ENCODE peak calls at places on chromosomes 5 and 9, in six cellular contexts. P is spleen; W is fibroblast of gingiva; Y is NCI-H345; L is A549; U is stimulated activated naive CD8-positive, alpha-beta T cell treated with anti-CD3 and anti-CD28 coated beads, Interleukin-15, Interleukin-2, amounts not matched to agents 100 U/mL and 50 U/mL, for 24 hours. G is an unnamed sample.

GRCh38 chr5:17094830-17095229 is 122.6 kb upstream of the BASP1 start:
- DNase-seq in U (no peak), P (no peak), W (peak), L (no peak), Y (peak), G (no peak)

GRCh38 chr5:67089200-67089725 is 107.3 kb downstream of the CD180 start:
- DNase-seq in W (peak), U (no peak), P (no peak), L (no peak), Y (no peak), G (no peak)

GRCh38 chr9:75101004-75101601 is 12.8 kb downstream of the OSTF1 start:
- DNase-seq in L (no peak), P (no peak), U (no peak), Y (no peak), W (no peak), G (no peak)

GRCh38 chr9:134629061-134629585 is 12.5 kb upstream of the COL5A1 start:
- DNase-seq in L (no peak), P (peak), W (no peak), Y (no peak), U (no peak), G (no peak)

GRCh38 chr5:148794729-148795590 is 31.5 kb upstream of the ADRB2 start:
- DNase-seq in Y (no peak), W (peak), P (no peak), U (no peak), L (no peak), G (no peak)

GRCh38 chr5:159099049-159099760 is 511 bp downstream of the EBF1 start:
- DNase-seq in U (peak), L (peak), Y (peak), W (peak), P (peak), G (peak)

GRCh38 chr5:160369990-160370712 is at the start of gene C1QTNF2:
- DNase-seq in U (peak), P (peak), Y (peak), L (peak), W (peak), G (no peak)

GRCh38 chr9:98567540-98568233 is 141.0 kb downstream of the GABBR2 start:
- DNase-seq in L (no peak), W (no peak), U (no peak), P (no peak), Y (no peak), G (no peak)

GRCh38 chr5:34535433-34535832 is 120.7 kb upstream of the RAI14 start:
- DNase-seq in L (no peak), W (no peak), Y (no peak), U (no peak), P (no peak), G (no peak)

GRCh38 chr9:116112236-116112635 is 41.4 kb upstream of the PAPPA start:
- DNase-seq in P (no peak), L (no peak), W (no peak), U (no peak), Y (no peak), G (peak)

GRCh38 chr5:138641547-138642298 is 66.5 kb upstream of the HSPA9 start:
- DNase-seq in P (peak), L (peak), W (peak), U (peak), Y (peak), G (peak)

GRCh38 chr9:112784020-112784788 is 33.6 kb downstream of the SNX30 start:
- DNase-seq in L (no peak), P (no peak), U (no peak), W (no peak), Y (no peak), G (no peak)

GRCh38 chr5:135236951-135237791 is 161.9 kb downstream of the MACROH2A1 start:
- DNase-seq in W (no peak), L (no peak), P (peak), U (no peak), Y (no peak), G (no peak)

GRCh38 chr5:78597068-78597857 is 51.3 kb downstream of the LHFPL2 start:
- DNase-seq in W (peak), P (no peak), L (peak), U (no peak), Y (no peak), G (no peak)

GRCh38 chr5:57408714-57409113 is 73.9 kb downstream of the ACTBL2 start:
- DNase-seq in Y (no peak), W (peak), P (no peak), L (no peak), U (no peak), G (no peak)

GRCh38 chr9:26722755-26723154 is 169.8 kb downstream of the CAAP1 start:
- DNase-seq in L (no peak), W (no peak), U (no peak), Y (no peak), P (no peak), G (no peak)

GRCh38 chr9:37104183-37104889 is 16.0 kb upstream of the ZCCHC7 start:
- DNase-seq in U (no peak), Y (no peak), P (no peak), W (peak), L (peak), G (no peak)

GRCh38 chr5:126477681-126478117 is 54.5 kb downstream of the GRAMD2B start:
- DNase-seq in Y (no peak), P (no peak), W (no peak), U (no peak), L (no peak), G (no peak)

GRCh38 chr5:58452566-58453258 is 7.2 kb downstream of the PLK2 start:
- DNase-seq in U (no peak), Y (no peak), W (no peak), P (no peak), L (peak), G (no peak)

GRCh38 chr5:1917830-1918487 is 35.2 kb upstream of the IRX4 start:
- DNase-seq in W (no peak), L (no peak), Y (peak), U (no peak), P (peak), G (no peak)

GRCh38 chr5:90169078-90169477 is 240.5 kb downstream of the CETN3 start:
- DNase-seq in U (no peak), W (no peak), L (no peak), Y (peak), P (no peak), G (no peak)

GRCh38 chr5:146082798-146083197 is 22.6 kb downstream of the PLAC8L1 start:
- DNase-seq in W (no peak), U (no peak), L (no peak), Y (no peak), P (no peak), G (no peak)

GRCh38 chr9:88420227-88420626 is 32.0 kb downstream of the SPIN1 start:
- DNase-seq in Y (no peak), P (no peak), U (no peak), W (peak), L (no peak), G (no peak)

GRCh38 chr9:119167267-119167666 is 202.0 kb downstream of the BRINP1 start:
- DNase-seq in Y (no peak), W (no peak), U (no peak), L (no peak), P (no peak), G (no peak)

GRCh38 chr5:10596886-10597451 is 33.1 kb downstream of the ANKRD33B start:
- DNase-seq in L (no peak), P (no peak), W (no peak), Y (no peak), U (no peak), G (no peak)

GRCh38 chr5:113179156-113179555 is 202.6 kb downstream of the DCP2 start:
- DNase-seq in U (no peak), Y (no peak), P (no peak), W (peak), L (no peak), G (no peak)

GRCh38 chr5:68533051-68533450 is 317.5 kb downstream of the PIK3R1 start:
- DNase-seq in L (no peak), W (no peak), P (no peak), U (no peak), Y (no peak), G (no peak)

GRCh38 chr5:171580506-171581265 is 161.2 kb downstream of the FGF18 start:
- DNase-seq in W (peak), L (no peak), U (no peak), P (no peak), Y (no peak), G (no peak)

GRCh38 chr9:32265037-32265436 is 119.4 kb upstream of the ACO1 start:
- DNase-seq in W (no peak), Y (no peak), U (no peak), L (no peak), P (no peak), G (no peak)

GRCh38 chr9:120733190-120733589 is 18.9 kb upstream of the MEGF9 start:
- DNase-seq in L (no peak), Y (no peak), U (no peak), P (no peak), W (peak), G (no peak)

GRCh38 chr5:44660251-44660650 is 148.5 kb upstream of the MRPS30 start:
- DNase-seq in W (peak), L (no peak), P (no peak), U (no peak), Y (no peak), G (no peak)

GRCh38 chr5:178428341-178429155 is 161.6 kb downstream of the COL23A1 start:
- DNase-seq in P (no peak), L (no peak), U (no peak), Y (no peak), W (no peak), G (no peak)

GRCh38 chr5:120479066-120479465 is 15.0 kb downstream of the PRR16 start:
- DNase-seq in L (no peak), U (no peak), W (peak), Y (no peak), P (no peak), G (no peak)

GRCh38 chr9:95778957-95779356 is 96.5 kb upstream of the ERCC6L2 start:
- DNase-seq in P (no peak), L (no peak), Y (no peak), W (peak), U (no peak), G (no peak)

GRCh38 chr5:116038817-116039216 is 6.5 kb downstream of the ARL14EPL start:
- DNase-seq in P (peak), L (no peak), U (peak), W (no peak), Y (no peak), G (peak)

GRCh38 chr9:98935064-98935463 is 8.6 kb upstream of the COL15A1 start:
- DNase-seq in P (no peak), Y (no peak), U (no peak), L (no peak), W (no peak), G (no peak)